ENCODE peak calls at places on chromosomes 13 and 19, in ten cellular contexts. E is CD4-positive, CD25-positive, alpha-beta regulatory T cell; O is EH; F is hippocampal formation; U is kidney glomerular epithelial cell; I is activated T-helper 1 cell treated with anti-CD3 and anti-CD28 coated beads, Interleukin-12 subunit alpha, Interleukin-12 subunit beta, Interleukin-2, Interleukin-4 antibody, amounts not matched to agents 30 ng/mL and 10 ng/mL and 1 ng/mL, durations not matched to agents 14 hours and 24 hours and 36 hours; A is lung; X is posterior vena cava; Z is stimulated activated CD4-positive, alpha-beta T cell treated with anti-CD3 and anti-CD28 coated beads, Interleukin-1b, Interleukin-23, amount 100 ng/mL, for 1 hour; P is CD4-positive, alpha-beta memory T cell. K is an unnamed sample.

GRCh38 chr13:80499536-80500280 is 158.8 kb upstream of the SPRY2 start:
- DNase-seq in E (no peak), O (no peak), F (no peak), U (no peak), I (no peak), A (no peak), X (no peak), Z (no peak), P (no peak), K (no peak)

GRCh38 chr19:23867895-23868294 is 46.8 kb upstream of the ZNF726 start:
- DNase-seq in E (no peak), O (peak; percentile 3), F (no peak), U (no peak), I (no peak), A (no peak), X (no peak), Z (no peak), P (no peak), K (no peak)

GRCh38 chr19:55031178-55031577 is 6.9 kb downstream of the GP6 start:
- DNase-seq in E (no peak), O (no peak), F (no peak), U (no peak), I (no peak), A (no peak), X (peak; percentile 18), Z (no peak), P (no peak), K (no peak)

GRCh38 chr13:98910501-98910951 is 67.3 kb downstream of the DOCK9 start:
- DNase-seq in E (peak; percentile 34), O (peak; percentile 75), F (no peak), U (peak; percentile 48), I (peak; percentile 49), A (no peak), X (no peak), Z (peak; percentile 9), P (peak; percentile 34), K (no peak)

GRCh38 chr13:48532473-48533206 is at the start of gene RCBTB2:
- DNase-seq in E (peak; percentile 99), O (peak; percentile 98), F (peak; percentile 94), U (peak; percentile 87), I (peak; percentile 99), A (peak; percentile 98), X (peak; percentile 100), Z (peak; percentile 99), P (peak; percentile 99), K (peak; percentile 96)

GRCh38 chr13:91652389-91652788 is 254.0 kb downstream of the GPC5 start:
- DNase-seq in E (no peak), O (no peak), F (no peak), U (no peak), I (no peak), A (no peak), X (no peak), Z (no peak), P (no peak), K (no peak)

GRCh38 chr13:60134376-60134775 is 29.4 kb downstream of the DIAPH3 start:
- DNase-seq in E (no peak), O (peak; percentile 37), F (no peak), U (no peak), I (no peak), A (no peak), X (no peak), Z (no peak), P (no peak), K (no peak)

GRCh38 chr19:38850976-38851621 is 1.3 kb upstream of the HNRNPL start:
- DNase-seq in E (no peak), O (no peak), F (peak; percentile 58), U (no peak), I (no peak), A (peak; percentile 57), X (peak; percentile 85), Z (no peak), P (peak; percentile 36), K (no peak)

GRCh38 chr19:43754562-43755255 is at the start of gene SMG9:
- DNase-seq in E (peak; percentile 99), O (peak; percentile 98), F (peak; percentile 97), U (peak; percentile 87), I (peak; percentile 99), A (peak; percentile 98), X (peak; percentile 100), Z (peak; percentile 97), P (peak; percentile 99), K (peak; percentile 92)

GRCh38 chr19:13794388-13794751 is 873 bp upstream of the ZSWIM4 start:
- DNase-seq in E (no peak), O (peak; percentile 99), F (no peak), U (peak; percentile 71), I (no peak), A (peak; percentile 61), X (peak; percentile 93), Z (no peak), P (peak; percentile 29), K (no peak)

GRCh38 chr13:78658630-78659449 is at the start of gene OBI1:
- DNase-seq in E (peak; percentile 91), O (peak; percentile 85), F (peak; percentile 79), U (peak; percentile 83), I (peak; percentile 84), A (peak; percentile 91), X (peak; percentile 98), Z (peak; percentile 60), P (peak; percentile 89), K (peak; percentile 70)

GRCh38 chr19:9818175-9818733 is 625 bp downstream of the FBXL12 start:
- DNase-seq in E (no peak), O (no peak), F (no peak), U (no peak), I (no peak), A (no peak), X (no peak), Z (no peak), P (no peak), K (no peak)

GRCh38 chr19:45569619-45570421 is 14.8 kb downstream of the OPA3 start:
- DNase-seq in E (peak; percentile 45), O (peak; percentile 58), F (no peak), U (no peak), I (peak; percentile 37), A (peak; percentile 53), X (peak; percentile 85), Z (no peak), P (peak; percentile 37), K (no peak)

GRCh38 chr19:5086725-5087439 is 118.0 kb downstream of the KDM4B start:
- DNase-seq in E (no peak), O (no peak), F (no peak), U (no peak), I (no peak), A (no peak), X (no peak), Z (no peak), P (no peak), K (no peak)

GRCh38 chr19:51327066-51327985 is 14.6 kb downstream of the VSIG10L start:
- DNase-seq in E (peak; percentile 37), O (no peak), F (no peak), U (peak; percentile 2), I (peak; percentile 49), A (no peak), X (peak; percentile 89), Z (no peak), P (peak; percentile 47), K (no peak)

GRCh38 chr13:40189426-40189825 is 477.0 kb downstream of the FOXO1 start:
- DNase-seq in E (peak; percentile 44), O (no peak), F (no peak), U (no peak), I (peak; percentile 31), A (no peak), X (no peak), Z (no peak), P (no peak), K (no peak)

GRCh38 chr19:41776700-41777099 is 19.7 kb upstream of the CEACAM3 start:
- DNase-seq in E (no peak), O (no peak), F (no peak), U (no peak), I (no peak), A (no peak), X (no peak), Z (no peak), P (no peak), K (no peak)

GRCh38 chr13:72960114-72960513 is 98.7 kb upstream of the KLF5 start:
- DNase-seq in E (no peak), O (no peak), F (no peak), U (no peak), I (no peak), A (no peak), X (no peak), Z (no peak), P (no peak), K (no peak)

GRCh38 chr13:27170521-27171243 is 929 bp downstream of the USP12 start:
- DNase-seq in E (peak; percentile 23), O (no peak), F (no peak), U (no peak), I (peak; percentile 21), A (peak; percentile 41), X (peak; percentile 82), Z (no peak), P (peak; percentile 14), K (no peak)

GRCh38 chr19:411723-412355 is 2.9 kb upstream of the C2CD4C start:
- DNase-seq in E (no peak), O (no peak), F (no peak), U (no peak), I (no peak), A (no peak), X (peak; percentile 64), Z (no peak), P (no peak), K (no peak)

GRCh38 chr13:39888865-39889810 is 233.7 kb downstream of the COG6 start:
- DNase-seq in E (no peak), O (peak; percentile 25), F (no peak), U (peak; percentile 10), I (no peak), A (no peak), X (no peak), Z (no peak), P (no peak), K (no peak)

GRCh38 chr19:44623080-44623479 is 9.7 kb downstream of the IGSF23 start:
- DNase-seq in E (no peak), O (peak; percentile 87), F (no peak), U (no peak), I (no peak), A (no peak), X (no peak), Z (no peak), P (no peak), K (no peak)

GRCh38 chr19:28878862-28879566 is 333.9 kb downstream of the UQCRFS1 start:
- DNase-seq in E (peak; percentile 6), O (peak; percentile 77), F (peak; percentile 10), U (peak; percentile 73), I (peak; percentile 38), A (peak; percentile 69), X (peak; percentile 88), Z (no peak), P (peak; percentile 27), K (peak; percentile 18)

GRCh38 chr19:6034512-6034911 is 56.6 kb upstream of the RANBP3 start:
- DNase-seq in E (no peak), O (no peak), F (no peak), U (no peak), I (no peak), A (no peak), X (peak; percentile 22), Z (no peak), P (no peak), K (no peak)

GRCh38 chr19:35641515-35642151 is at the start of gene ETV2:
- DNase-seq in E (no peak), O (peak; percentile 40), F (no peak), U (no peak), I (peak; percentile 44), A (no peak), X (no peak), Z (no peak), P (no peak), K (no peak)

GRCh38 chr19:51166846-51167490 is 24.9 kb downstream of the SIGLEC7 start:
- DNase-seq in E (no peak), O (no peak), F (peak; percentile 2), U (no peak), I (peak; percentile 28), A (peak; percentile 54), X (peak; percentile 78), Z (no peak), P (peak; percentile 4), K (peak; percentile 18)

GRCh38 chr13:77619655-77620054 is 77.8 kb upstream of the SLAIN1 start:
- DNase-seq in E (no peak), O (no peak), F (no peak), U (no peak), I (no peak), A (no peak), X (no peak), Z (no peak), P (no peak), K (no peak)

GRCh38 chr13:59261928-59262488 is 901.7 kb downstream of the DIAPH3 start:
- DNase-seq in E (no peak), O (no peak), F (no peak), U (no peak), I (no peak), A (no peak), X (no peak), Z (no peak), P (no peak), K (no peak)